ENCODE peak calls at places on chromosome 20, in four cellular contexts. J is GM12865, P is fibroblast of pulmonary artery, L is fibroblast of lung. U is an unnamed sample.

GRCh38 chr20:20386192-20386591 is 18.3 kb downstream of the INSM1 start:
- DNase-seq in J (no peak), P (no peak), L (no peak), U (no peak)

GRCh38 chr20:13384132-13384531 is 163.1 kb downstream of the ISM1 start:
- DNase-seq in P (no peak), J (peak; percentile 7), L (no peak), U (no peak)

GRCh38 chr20:17448071-17448470 is 83.1 kb downstream of the BFSP1 start:
- DNase-seq in P (no peak), L (no peak), J (no peak), U (no peak)

GRCh38 chr20:54459279-54459678 is 16.1 kb upstream of the DOK5 start:
- DNase-seq in P (no peak), L (no peak), J (no peak), U (no peak)

GRCh38 chr20:14951707-14952106 is 614.3 kb upstream of the FLRT3 start:
- DNase-seq in P (peak; percentile 68), J (no peak), L (peak; percentile 64), U (peak; percentile 39)

GRCh38 chr20:47355489-47356219 is 845 bp downstream of the ZMYND8 start:
- DNase-seq in L (peak; percentile 20), J (no peak), P (peak; percentile 56), U (no peak)

GRCh38 chr20:37425103-37425625 is 79.2 kb downstream of the SRC start:
- DNase-seq in J (no peak), L (no peak), P (no peak), U (no peak)

GRCh38 chr20:56343861-56344381 is 14.9 kb upstream of the FAM210B start:
- DNase-seq in J (peak; percentile 53), P (peak; percentile 53), L (peak; percentile 27), U (no peak)

GRCh38 chr20:50467618-50468373 is 42.4 kb upstream of the PTPN1 start:
- DNase-seq in P (peak; percentile 68), J (peak; percentile 59), L (peak; percentile 55), U (no peak)

GRCh38 chr20:62550087-62550565 is 74.3 kb upstream of the GATA5 start:
- DNase-seq in L (no peak), P (no peak), J (no peak), U (no peak)

GRCh38 chr20:38286586-38287502 is 17.1 kb upstream of the BPI start:
- DNase-seq in L (peak; percentile 72), J (no peak), P (no peak), U (no peak)

GRCh38 chr20:54284928-54285704 is 77.2 kb downstream of the PFDN4 start:
- DNase-seq in L (peak; percentile 65), P (peak; percentile 22), J (no peak), U (peak; percentile 10)

GRCh38 chr20:37309941-37310590 is 20.6 kb downstream of the MANBAL start:
- DNase-seq in L (no peak), P (no peak), J (no peak), U (no peak)

GRCh38 chr20:38337561-38338140 is 8.6 kb upstream of the LBP start:
- DNase-seq in L (no peak), J (peak; percentile 43), P (peak; percentile 20), U (no peak)

GRCh38 chr20:57715268-57715904 is 5.6 kb upstream of the PMEPA1 start:
- DNase-seq in P (no peak), J (no peak), L (no peak), U (no peak)

GRCh38 chr20:878511-879307 is 37.4 kb downstream of the ANGPT4 start:
- DNase-seq in L (peak; percentile 11), J (peak; percentile 19), P (peak; percentile 49), U (no peak)

GRCh38 chr20:52103469-52103910 is 88.1 kb downstream of the ZFP64 start:
- DNase-seq in L (peak; percentile 56), J (no peak), P (peak; percentile 23), U (no peak)

GRCh38 chr20:10555865-10556308 is 117.9 kb downstream of the JAG1 start:
- DNase-seq in J (no peak), L (peak; percentile 75), P (peak; percentile 79), U (no peak)

GRCh38 chr20:19815553-19815991 is 57.5 kb downstream of the RIN2 start:
- DNase-seq in P (peak; percentile 98), L (peak; percentile 99), J (peak; percentile 36), U (peak; percentile 92)

GRCh38 chr20:32980131-32980941 is 23.9 kb downstream of the SUN5 start:
- DNase-seq in P (no peak), J (no peak), L (peak; percentile 4), U (no peak)

GRCh38 chr20:45459606-45460005 is 9.9 kb upstream of the WFDC2 start:
- DNase-seq in J (no peak), L (no peak), P (peak; percentile 7), U (no peak)

GRCh38 chr20:33169176-33169794 is 1.3 kb downstream of the BPIFA2 start:
- DNase-seq in L (no peak), J (peak; percentile 18), P (no peak), U (peak; percentile 4)

GRCh38 chr20:7882076-7882475 is 58.2 kb downstream of the HAO1 start:
- DNase-seq in L (no peak), P (no peak), J (no peak), U (no peak)

GRCh38 chr20:46074006-46074405 is 15.8 kb downstream of the NCOA5 start:
- DNase-seq in L (no peak), J (no peak), P (no peak), U (no peak)

GRCh38 chr20:31543966-31544598 is 29.8 kb downstream of the HM13 start:
- DNase-seq in L (peak; percentile 97), J (no peak), P (peak; percentile 90), U (peak; percentile 97)

GRCh38 chr20:24095753-24096152 is 107.2 kb upstream of the GGTLC1 start:
- DNase-seq in L (no peak), P (no peak), J (no peak), U (no peak)

GRCh38 chr20:24096256-24096655 is 107.7 kb upstream of the GGTLC1 start:
- DNase-seq in J (no peak), P (no peak), L (no peak), U (no peak)

GRCh38 chr20:24095303-24095702 is 106.7 kb upstream of the GGTLC1 start:
- DNase-seq in P (no peak), L (no peak), J (no peak), U (no peak)

GRCh38 chr20:24097051-24097450 is 108.5 kb upstream of the GGTLC1 start:
- DNase-seq in P (peak; percentile 45), L (no peak), J (no peak), U (no peak)

GRCh38 chr20:24093666-24094065 is 105.1 kb upstream of the GGTLC1 start:
- DNase-seq in P (no peak), J (no peak), L (no peak), U (no peak)
- TF ChIP-seq CTCF in P (no peak), J (no peak), L (no peak), U (no peak)

GRCh38 chr20:63947638-63948456 is 8.4 kb downstream of the UCKL1 start:
- DNase-seq in J (no peak), P (no peak), L (no peak), U (no peak)
- H3K4me3 ChIP-seq in J (no peak overlapping the region), P (no peak overlapping the region), L (no peak overlapping the region), U (no peak overlapping the region)

GRCh38 chr20:44448753-44449546 is 26.7 kb upstream of the TTPAL start:
- DNase-seq in P (no peak), L (no peak), J (peak; percentile 78), U (no peak)
- TF ChIP-seq CTCF in P (peak; percentile 32), L (no peak), J (peak; percentile 45), U (peak; percentile 55)

DNA sequence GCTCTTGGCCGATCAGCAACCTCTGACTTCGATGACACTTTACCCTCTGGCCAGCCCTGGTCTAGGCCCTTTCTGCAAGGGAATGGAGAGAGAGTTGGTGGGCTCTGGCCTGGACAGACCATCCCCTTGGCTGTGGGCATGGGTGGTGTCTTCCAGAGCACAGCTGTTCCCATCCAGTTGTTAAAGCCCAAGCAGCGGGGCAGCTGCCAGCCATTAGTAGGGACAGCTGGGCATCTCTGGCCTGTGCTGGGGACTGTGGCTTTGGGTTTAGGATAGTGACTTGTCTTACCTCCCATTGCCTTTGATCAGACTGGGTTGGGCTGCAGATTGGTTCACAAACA is 2.8 kb downstream of the CDC25B start:
- DNase-seq in L (no peak), P (no peak), J (no peak), U (no peak)
- H3K4me3 ChIP-seq in L (peak overlapping the region; percentile 78), P (peak overlapping the region; percentile 93), J (no peak overlapping the region), U (peak overlapping the region; percentile 94)

DNA sequence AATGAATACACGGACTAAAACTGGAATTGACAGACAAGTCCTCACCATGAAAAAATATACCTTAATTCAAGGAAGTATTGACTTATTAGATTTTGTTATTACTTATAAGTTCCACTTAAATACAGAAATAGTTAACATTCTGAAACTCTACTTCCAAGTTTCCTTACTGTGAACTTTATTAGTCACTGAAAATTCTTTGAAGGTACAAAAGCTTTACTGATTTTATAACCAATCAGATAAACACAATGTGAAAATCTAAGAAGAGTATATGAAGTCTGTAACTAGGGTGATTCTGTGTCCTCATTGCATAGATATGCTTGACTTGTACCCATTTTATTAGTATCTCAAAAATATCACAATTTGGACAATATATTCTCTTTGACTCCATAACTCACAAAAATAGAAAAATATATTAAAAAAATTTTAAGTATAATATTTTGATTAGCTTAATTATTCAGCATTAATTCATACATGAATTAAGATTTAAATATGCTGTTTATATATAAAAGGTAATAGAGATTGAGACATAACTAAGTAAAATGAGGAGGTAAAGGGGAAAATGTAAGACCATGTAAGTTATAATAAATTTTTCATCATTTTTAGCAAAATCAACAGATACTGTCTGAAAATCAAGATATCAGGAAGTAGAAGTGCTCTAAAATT is 6.6 kb downstream of the NAPB start:
- DNase-seq in L (no peak), P (no peak), J (no peak), U (no peak)
- TF ChIP-seq CTCF in L (no peak), P (no peak), J (no peak), U (no peak)

DNA sequence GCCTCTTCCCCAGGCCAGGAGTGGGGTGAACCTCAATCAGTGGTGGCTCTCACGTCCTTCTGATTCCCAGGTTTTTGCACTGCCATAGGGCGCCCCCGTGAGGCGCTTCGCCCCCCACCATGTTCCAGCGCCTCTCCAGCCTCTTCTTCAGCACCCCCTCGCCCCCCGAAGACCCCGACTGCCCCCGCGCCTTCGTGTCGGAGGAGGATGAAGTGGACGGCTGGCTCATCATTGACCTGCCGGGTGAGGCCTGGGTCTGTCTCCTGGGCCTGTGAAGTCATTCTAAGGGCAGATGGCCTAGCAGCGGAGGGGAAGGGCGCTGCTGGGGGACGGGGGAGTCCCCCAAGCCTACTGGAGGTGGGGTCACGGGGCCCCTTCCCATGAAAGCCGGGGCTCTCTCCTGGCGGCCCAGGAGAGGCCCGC is 4.5 kb downstream of the TP53INP2 start:
- DNase-seq in P (peak; percentile 44), J (peak; percentile 68), L (peak; percentile 12), U (no peak)
- H3K4me3 ChIP-seq in P (peak overlapping the region; percentile 54), J (peak overlapping the region; percentile 80), L (peak overlapping the region; percentile 44), U (peak overlapping the region; percentile 53)

U was measured in HFF-Myc.